ENCODE peak calls at places on chromosomes 13 and 19, in five cellular contexts. S is activated T-helper 2 cell treated with anti-CD3 and anti-CD28 coated beads, Interferon-gamma antibody, Interleukin-2, Interleukin-4, amounts not matched to agents 10 μg/mL and 5 μg/mL and 100 μg/mL, durations not matched to agents 14 hours and 24 hours and 36 hours; D is cardiac muscle cell; Q is naive thymus-derived CD8-positive, alpha-beta T cell; N is HTR-8/SVneo. Y is an unnamed sample.

GRCh38 chr19:35123573-35123972 is 8.0 kb downstream of the FXYD3 start:
- DNase-seq in S (no peak), D (no peak), Q (no peak), N (no peak), Y (no peak)

GRCh38 chr19:43610493-43610892 is 1.4 kb upstream of the SRRM5 start:
- DNase-seq in S (no peak), D (no peak), Q (no peak), N (no peak), Y (no peak)

GRCh38 chr13:113360446-113360845 is 3.5 kb downstream of the GRTP1 start:
- DNase-seq in S (no peak), D (no peak), Q (no peak), N (no peak), Y (no peak)

GRCh38 chr19:44908074-44908835 is 2.7 kb downstream of the APOE start:
- DNase-seq in S (no peak), D (no peak), Q (no peak), N (no peak), Y (no peak)

GRCh38 chr13:29454931-29455481 is 140.5 kb downstream of the SLC7A1 start:
- DNase-seq in S (no peak), D (peak; percentile 34), Q (no peak), N (no peak), Y (no peak)

GRCh38 chr19:28876604-28877123 is 336.3 kb downstream of the UQCRFS1 start:
- DNase-seq in S (no peak), D (no peak), Q (no peak), N (no peak), Y (no peak)

GRCh38 chr13:43377955-43378354 is 354.6 kb downstream of the DNAJC15 start:
- DNase-seq in S (no peak), D (peak; percentile 40), Q (no peak), N (no peak), Y (peak; percentile 65)

GRCh38 chr13:72686766-72687165 is 40.7 kb downstream of the MZT1 start:
- DNase-seq in S (no peak), D (peak; percentile 39), Q (no peak), N (no peak), Y (no peak)

GRCh38 chr19:7550987-7551761 is 15.7 kb downstream of the PNPLA6 start:
- DNase-seq in S (no peak), D (peak; percentile 83), Q (no peak), N (peak; percentile 46), Y (peak; percentile 10)

GRCh38 chr19:19461671-19462622 is 53.4 kb downstream of the TSSK6 start:
- DNase-seq in S (no peak), D (peak; percentile 65), Q (no peak), N (no peak), Y (no peak)

GRCh38 chr19:49546825-49547565 is 19.2 kb downstream of the RCN3 start:
- DNase-seq in S (peak; percentile 60), D (peak; percentile 93), Q (peak; percentile 59), N (peak; percentile 85), Y (peak; percentile 85)

GRCh38 chr13:74325106-74325505 is 190.9 kb upstream of the KLF12 start:
- DNase-seq in S (no peak), D (peak; percentile 88), Q (no peak), N (peak; percentile 6), Y (peak; percentile 16)

GRCh38 chr19:3908266-3909054 is 24.4 kb upstream of the NMRK2 start:
- DNase-seq in S (no peak), D (no peak), Q (no peak), N (no peak), Y (no peak)

GRCh38 chr19:43450545-43450997 is 14.8 kb downstream of the LYPD3 start:
- DNase-seq in S (no peak), D (peak; percentile 72), Q (no peak), N (no peak), Y (no peak)

GRCh38 chr13:112943309-112944125 is 25.5 kb upstream of the MCF2L start:
- DNase-seq in S (no peak), D (peak; percentile 35), Q (no peak), N (peak; percentile 22), Y (no peak)